ENCODE peak calls at places on chromosomes 1 and 21, in five cellular contexts. K is HEK293T; W is stimulated activated CD8-positive, alpha-beta memory T cell treated with anti-CD3 and anti-CD28 coated beads, Interleukin-15, amount 100 ng/mL, for 4 hours; Q is T-helper 9 cell; F is NCI-H1417. G is an unnamed sample.

GRCh38 chr1:238991730-238992490 is 394.5 kb upstream of the CHRM3 start:
- DNase-seq in K (no peak), W (no peak), Q (no peak), F (no peak), G (no peak)

GRCh38 chr1:154329551-154330131 is 4.3 kb downstream of the ATP8B2 start:
- DNase-seq in K (no peak), W (no peak), Q (no peak), F (no peak), G (no peak)

GRCh38 chr1:15178571-15179484 is 25.3 kb downstream of the TMEM51 start:
- DNase-seq in K (no peak), W (no peak), Q (no peak), F (peak; percentile 68), G (peak; percentile 81)

GRCh38 chr1:68111804-68112436 is 61.5 kb upstream of the DIRAS3 start:
- DNase-seq in K (peak; percentile 62), W (no peak), Q (no peak), F (peak; percentile 26), G (no peak)

GRCh38 chr1:107547363-107548155 is 406.7 kb downstream of the NTNG1 start:
- DNase-seq in K (no peak), W (no peak), Q (no peak), F (no peak), G (no peak)

GRCh38 chr1:78892251-78892650 is 114.3 kb downstream of the ADGRL4 start:
- DNase-seq in K (no peak), W (no peak), Q (no peak), F (no peak), G (no peak)

GRCh38 chr1:173688300-173688699 is 18.6 kb upstream of the ANKRD45 start:
- DNase-seq in K (no peak), W (no peak), Q (no peak), F (no peak), G (no peak)

GRCh38 chr1:212368073-212368484 is 46.6 kb downstream of the PACC1 start:
- DNase-seq in K (peak; percentile 85), W (peak; percentile 19), Q (peak; percentile 18), F (no peak), G (peak; percentile 48)

GRCh38 chr1:183293856-183294255 is 107.8 kb downstream of the LAMC2 start:
- DNase-seq in K (no peak), W (no peak), Q (no peak), F (no peak), G (no peak)

GRCh38 chr1:67645495-67646144 is 39.4 kb upstream of the GADD45A start:
- DNase-seq in K (no peak), W (no peak), Q (no peak), F (no peak), G (no peak)

GRCh38 chr1:114758251-114758832 is 558 bp upstream of the CSDE1 start:
- DNase-seq in K (peak; percentile 12), W (no peak), Q (no peak), F (no peak), G (no peak)

GRCh38 chr1:43275826-43276620 is 6.2 kb downstream of the TMEM125 start:
- DNase-seq in K (no peak), W (no peak), Q (no peak), F (no peak), G (no peak)

GRCh38 chr1:183942933-183943693 is 94.4 kb downstream of the COLGALT2 start:
- DNase-seq in K (peak; percentile 86), W (no peak), Q (no peak), F (peak; percentile 13), G (no peak)

GRCh38 chr1:40382110-40382464 is 8.6 kb downstream of the SMAP2 start:
- DNase-seq in K (no peak), W (no peak), Q (no peak), F (no peak), G (no peak)

GRCh38 chr1:23276531-23276930 is 59.2 kb upstream of the HTR1D start:
- DNase-seq in K (no peak), W (no peak), Q (no peak), F (no peak), G (no peak)

GRCh38 chr1:160219062-160219929 is 14.1 kb downstream of the PEA15 start:
- DNase-seq in K (peak; percentile 57), W (no peak), Q (no peak), F (no peak), G (no peak)

GRCh38 chr1:199243423-199244061 is 604.7 kb downstream of the PTPRC start:
- DNase-seq in K (peak; percentile 80), W (peak; percentile 43), Q (peak; percentile 50), F (peak; percentile 33), G (no peak)

GRCh38 chr1:225454067-225454618 is 26.3 kb upstream of the LBR start:
- DNase-seq in K (no peak), W (no peak), Q (no peak), F (peak; percentile 50), G (no peak)

GRCh38 chr1:220432408-220432807 is 95.5 kb upstream of the MARK1 start:
- DNase-seq in K (no peak), W (no peak), Q (no peak), F (no peak), G (no peak)

GRCh38 chr1:221873663-221874062 is 131.8 kb upstream of the DUSP10 start:
- DNase-seq in K (no peak), W (no peak), Q (no peak), F (no peak), G (no peak)

GRCh38 chr1:206708058-206708457 is 23.4 kb downstream of the MAPKAPK2 start:
- DNase-seq in K (no peak), W (no peak), Q (no peak), F (no peak), G (no peak)

GRCh38 chr1:22048351-22049192 is 3.9 kb upstream of the CDC42 start:
- DNase-seq in K (no peak), W (no peak), Q (no peak), F (no peak), G (no peak)

GRCh38 chr1:112637257-112638108 is 17.9 kb downstream of the CAPZA1 start:
- DNase-seq in K (no peak), W (no peak), Q (no peak), F (no peak), G (no peak)

GRCh38 chr1:213714645-213715044 is 273.1 kb upstream of the PROX1 start:
- DNase-seq in K (no peak), W (no peak), Q (no peak), F (no peak), G (no peak)

GRCh38 chr21:37675202-37675801 is 241.0 kb downstream of the KCNJ6 start:
- DNase-seq in K (peak; percentile 77), W (no peak), Q (peak; percentile 39), F (peak; percentile 57), G (no peak)

GRCh38 chr1:225769687-225770086 is 7.9 kb upstream of the SRP9 start:
- DNase-seq in K (no peak), W (no peak), Q (no peak), F (no peak), G (no peak)

GRCh38 chr1:205270764-205271163 is 43.0 kb downstream of the TMCC2 start:
- DNase-seq in K (no peak), W (no peak), Q (no peak), F (peak; percentile 15), G (no peak)

GRCh38 chr1:48236716-48237470 is 14.4 kb downstream of the SLC5A9 start:
- DNase-seq in K (peak; percentile 55), W (no peak), Q (no peak), F (peak; percentile 11), G (peak; percentile 16)

GRCh38 chr1:85148524-85149250 is 52.1 kb downstream of the SYDE2 start:
- DNase-seq in K (no peak), W (no peak), Q (no peak), F (no peak), G (no peak)

GRCh38 chr21:45934570-45934969 is 47.0 kb upstream of the COL6A1 start:
- DNase-seq in K (no peak), W (no peak), Q (no peak), F (no peak), G (no peak)

GRCh38 chr1:166849135-166849534 is 9.9 kb downstream of the POGK start:
- DNase-seq in K (no peak), W (no peak), Q (no peak), F (no peak), G (no peak)

GRCh38 chr1:41726899-41727748 is 191.6 kb downstream of the HIVEP3 start:
- DNase-seq in K (no peak), W (no peak), Q (no peak), F (no peak), G (no peak)

GRCh38 chr1:40595623-40596022 is 64.2 kb downstream of the ZNF684 start:
- DNase-seq in K (no peak), W (no peak), Q (no peak), F (no peak), G (no peak)

GRCh38 chr1:246214708-246215504 is 292.2 kb downstream of the SMYD3 start:
- DNase-seq in K (no peak), W (no peak), Q (no peak), F (no peak), G (peak; percentile 69)

G was measured in glomerular endothelial cell.